ENCODE peak calls at places on chromosomes 1 and 21, in nine cellular contexts. D, F, C, S, R, Y, H, T and B are unnamed samples.

GRCh38 chr1:66388918-66389317 is 145.0 kb upstream of the SGIP1 start:
- DNase-seq in D (no peak), F (no peak), C (no peak), S (no peak), R (no peak), Y (no peak), H (no peak), T (no peak), B (no peak)

GRCh38 chr1:113515498-113515897 is 125.2 kb downstream of the MAGI3 start:
- DNase-seq in D (no peak), F (no peak), C (no peak), S (no peak), R (no peak), Y (no peak), H (no peak), T (no peak), B (no peak)

GRCh38 chr1:232974971-232975370 is 24.6 kb downstream of the NTPCR start:
- DNase-seq in D (no peak), F (no peak), C (no peak), S (peak; percentile 46), R (peak; percentile 78), Y (no peak), H (no peak), T (no peak), B (no peak)

GRCh38 chr1:164240081-164240480 is 318.9 kb upstream of the PBX1 start:
- DNase-seq in D (no peak), F (no peak), C (no peak), S (no peak), R (peak; percentile 9), Y (no peak), H (no peak), T (no peak), B (no peak)

GRCh38 chr1:85027242-85027983 is 20.9 kb downstream of the MCOLN3 start:
- DNase-seq in D (no peak), F (peak; percentile 6), C (no peak), S (peak; percentile 14), R (peak; percentile 24), Y (no peak), H (no peak), T (no peak), B (no peak)

GRCh38 chr1:85847356-85847755 is 139.1 kb upstream of the ZNHIT6 start:
- DNase-seq in D (no peak), F (no peak), C (no peak), S (no peak), R (no peak), Y (no peak), H (no peak), T (no peak), B (no peak)

GRCh38 chr21:46199436-46200373 is 15.4 kb upstream of the SPATC1L start:
- DNase-seq in D (no peak), F (no peak), C (no peak), S (no peak), R (peak; percentile 41), Y (no peak), H (no peak), T (no peak), B (no peak)

GRCh38 chr1:62012095-62012494 is 182.6 kb upstream of the L1TD1 start:
- DNase-seq in D (no peak), F (no peak), C (no peak), S (no peak), R (no peak), Y (no peak), H (no peak), T (no peak), B (no peak)

GRCh38 chr1:223052931-223053330 is 90.1 kb downstream of the TLR5 start:
- DNase-seq in D (no peak), F (no peak), C (no peak), S (no peak), R (no peak), Y (no peak), H (no peak), T (no peak), B (no peak)

GRCh38 chr21:34989337-34990151 is 59.6 kb downstream of the RUNX1 start:
- DNase-seq in D (no peak), F (no peak), C (no peak), S (no peak), R (no peak), Y (no peak), H (no peak), T (no peak), B (no peak)

GRCh38 chr1:109307363-109308021 is 681 bp upstream of the MYBPHL start:
- DNase-seq in D (no peak), F (no peak), C (no peak), S (no peak), R (peak; percentile 18), Y (peak; percentile 60), H (no peak), T (no peak), B (no peak)

GRCh38 chr21:34499116-34499515 is 12.9 kb downstream of the KCNE1 start:
- DNase-seq in D (no peak), F (no peak), C (no peak), S (no peak), R (no peak), Y (no peak), H (no peak), T (no peak), B (no peak)

GRCh38 chr1:168553680-168554553 is 10.1 kb upstream of the XCL2 start:
- DNase-seq in D (no peak), F (no peak), C (no peak), S (no peak), R (no peak), Y (no peak), H (no peak), T (no peak), B (no peak)

GRCh38 chr1:150875197-150876110 is 945 bp downstream of the ARNT start:
- DNase-seq in D (no peak), F (no peak), C (no peak), S (no peak), R (peak; percentile 26), Y (no peak), H (no peak), T (no peak), B (no peak)

GRCh38 chr1:161725888-161726630 is 4.7 kb downstream of the FCRLB start:
- DNase-seq in D (peak; percentile 69), F (no peak), C (peak; percentile 39), S (no peak), R (peak; percentile 43), Y (peak; percentile 43), H (peak; percentile 48), T (no peak), B (no peak)
- TF ChIP-seq CTCF in D (no peak), F (peak; percentile 35), C (peak; percentile 26), S (peak; percentile 42), R (peak; percentile 49), Y (peak; percentile 53), H (no peak), T (peak; percentile 40), B (peak; percentile 55)

GRCh38 chr1:37056201-37056764 is 22.0 kb upstream of the GRIK3 start:
- DNase-seq in D (no peak), F (no peak), C (no peak), S (no peak), R (no peak), Y (no peak), H (no peak), T (no peak), B (no peak)
- TF ChIP-seq CTCF in D (no peak), F (no peak), C (no peak), S (no peak), R (no peak), Y (no peak), H (no peak), T (no peak), B (no peak)

DNA sequence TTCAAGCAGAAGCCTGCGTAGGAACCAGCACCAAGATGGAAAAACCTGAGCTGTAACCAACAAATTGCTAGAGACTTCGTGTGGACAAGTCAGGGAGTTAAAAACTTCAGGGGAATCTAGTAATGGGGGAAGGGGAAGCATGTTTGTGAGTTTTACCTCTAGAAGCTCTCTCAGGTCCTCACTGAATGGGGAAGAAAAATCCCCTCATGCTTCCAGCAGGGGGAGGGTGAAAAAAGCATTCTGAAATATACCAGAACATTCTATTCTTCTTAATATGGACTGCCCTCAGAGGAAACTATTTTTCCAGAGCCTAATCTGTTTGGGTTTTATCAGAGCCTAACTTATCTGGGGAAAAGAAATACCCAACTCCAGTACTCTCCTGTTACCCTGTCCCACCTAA is 28.6 kb downstream of the GNG12 start:
- DNase-seq in D (no peak), F (no peak), C (no peak), S (no peak), R (no peak), Y (no peak), H (no peak), T (no peak), B (no peak)
- TF ChIP-seq CTCF in D (no peak), F (peak; percentile 7), C (no peak), S (no peak), R (no peak), Y (no peak), H (no peak), T (peak; percentile 21), B (no peak)

GRCh38 chr1:10631811-10632481 is 157.2 kb downstream of the PEX14 start:
- DNase-seq in D (no peak), F (no peak), C (peak; percentile 2), S (no peak), R (no peak), Y (peak; percentile 8), H (no peak), T (no peak), B (no peak)
- TF ChIP-seq CTCF in D (no peak), F (no peak), C (no peak), S (no peak), R (no peak), Y (no peak), H (no peak), T (no peak), B (no peak)

GRCh38 chr1:205749826-205750682 is at the start of gene NUCKS1:
- DNase-seq in D (peak; percentile 97), F (peak; percentile 97), C (peak; percentile 99), S (peak; percentile 99), R (peak; percentile 100), Y (peak; percentile 98), H (peak; percentile 98), T (peak; percentile 98), B (peak; percentile 98)
- TF ChIP-seq CTCF in D (peak; percentile 25), F (peak; percentile 15), C (peak; percentile 23), S (peak; percentile 18), R (peak; percentile 39), Y (peak; percentile 53), H (no peak), T (no peak), B (peak; percentile 0)